ENCODE peak calls at places on chromosomes 12 and 14, in seven cellular contexts. H, E, T, P, V, K and A are unnamed samples.

GRCh38 chr14:37056473-37056872 is 115.9 kb downstream of the SLC25A21 start:
- DNase-seq in H (no peak), E (no peak), T (no peak), P (no peak), V (no peak), K (peak), A (no peak)

GRCh38 chr14:103828315-103828967 is 18.9 kb downstream of the PPP1R13B start:
- DNase-seq in H (no peak), E (no peak), T (no peak), P (no peak), V (no peak), K (no peak), A (no peak)

GRCh38 chr12:6538420-6539275 is 4.3 kb downstream of the GAPDH start:
- DNase-seq in H (no peak), E (no peak), T (no peak), P (no peak), V (no peak), K (peak), A (no peak)

GRCh38 chr14:75249958-75250336 is 28.7 kb upstream of the FOS start:
- DNase-seq in H (no peak), E (no peak), T (no peak), P (no peak), V (no peak), K (no peak), A (no peak)

GRCh38 chr14:104130974-104131651 is 7.3 kb upstream of the KIF26A start:
- DNase-seq in H (peak), E (peak), T (peak), P (no peak), V (peak), K (peak), A (peak)

GRCh38 chr14:25006961-25007795 is 42.8 kb downstream of the STXBP6 start:
- DNase-seq in H (no peak), E (no peak), T (no peak), P (no peak), V (peak), K (peak), A (no peak)

GRCh38 chr12:68796399-68796798 is 11.6 kb upstream of the MDM2 start:
- DNase-seq in H (no peak), E (no peak), T (no peak), P (no peak), V (no peak), K (no peak), A (no peak)

GRCh38 chr12:132074216-132074615 is 69.9 kb downstream of the DDX51 start:
- DNase-seq in H (no peak), E (no peak), T (no peak), P (no peak), V (no peak), K (no peak), A (no peak)

GRCh38 chr12:85440273-85440672 is 160.3 kb downstream of the ALX1 start:
- DNase-seq in H (no peak), E (no peak), T (no peak), P (no peak), V (no peak), K (no peak), A (no peak)

GRCh38 chr12:85445060-85445938 is 165.3 kb downstream of the ALX1 start:
- DNase-seq in H (no peak), E (no peak), T (no peak), P (no peak), V (no peak), K (no peak), A (no peak)

GRCh38 chr12:85441025-85441424 is 161.0 kb downstream of the ALX1 start:
- DNase-seq in H (no peak), E (no peak), T (no peak), P (no peak), V (no peak), K (no peak), A (no peak)

GRCh38 chr12:85441740-85442139 is 161.7 kb downstream of the ALX1 start:
- DNase-seq in H (no peak), E (no peak), T (no peak), P (no peak), V (peak), K (peak), A (no peak)
- TF ChIP-seq CTCF in H (no peak), E (no peak), T (no peak), P (no peak), V (peak), K (peak), A (no peak)

GRCh38 chr12:55112378-55112777 is 13.8 kb upstream of the OR9K2 start:
- DNase-seq in H (no peak), E (no peak), T (no peak), P (no peak), V (no peak), K (no peak), A (no peak)
- TF ChIP-seq CTCF in H (no peak), E (no peak), T (no peak), P (no peak), V (no peak), K (no peak), A (no peak)

GRCh38 chr14:69877492-69877891 is 1.7 kb upstream of the SMOC1 start:
- DNase-seq in H (no peak), E (no peak), T (no peak), P (no peak), V (no peak), K (no peak), A (no peak)
- TF ChIP-seq CTCF in H (peak), E (peak), T (no peak), P (peak), V (peak), K (peak), A (peak)

GRCh38 chr12:54830199-54830598 is 24.1 kb upstream of the MUCL1 start:
- DNase-seq in H (no peak), E (no peak), T (no peak), P (no peak), V (no peak), K (no peak), A (no peak)

GRCh38 chr12:54821676-54822075 is 32.6 kb upstream of the MUCL1 start:
- DNase-seq in H (no peak), E (no peak), T (no peak), P (no peak), V (no peak), K (no peak), A (no peak)

DNA sequence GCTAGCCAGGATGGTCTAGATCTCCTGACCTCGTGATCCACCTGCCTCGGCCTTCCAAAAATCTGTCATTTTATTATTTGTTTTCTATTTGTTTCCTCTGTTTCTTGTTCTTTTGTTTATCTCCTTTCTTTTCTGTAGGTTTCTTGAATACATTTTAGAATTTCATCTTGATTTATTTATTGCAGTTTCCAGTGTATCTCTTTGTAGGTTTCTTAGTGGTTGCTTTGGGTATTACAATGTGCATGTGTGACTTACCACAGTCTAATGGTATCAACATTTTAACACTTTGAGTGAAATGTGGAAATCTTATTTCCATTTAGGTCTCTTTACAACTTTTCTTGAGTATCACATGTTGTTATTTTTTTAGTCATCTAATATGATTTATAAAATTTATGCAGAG is 29.9 kb upstream of the MUCL1 start:
- DNase-seq in H (no peak), E (no peak), T (no peak), P (no peak), V (no peak), K (no peak), A (no peak)
- TF ChIP-seq CTCF in H (no peak), E (no peak), T (no peak), P (no peak), V (peak), K (no peak), A (no peak)

GRCh38 chr14:74211945-74212580 is 27.2 kb upstream of the VSX2 start:
- DNase-seq in H (no peak), E (no peak), T (no peak), P (no peak), V (no peak), K (no peak), A (no peak)

GRCh38 chr14:74204481-74204880 is 34.8 kb upstream of the VSX2 start:
- DNase-seq in H (no peak), E (no peak), T (no peak), P (no peak), V (no peak), K (no peak), A (no peak)

GRCh38 chr14:74202113-74202512 is 37.1 kb upstream of the VSX2 start:
- DNase-seq in H (no peak), E (no peak), T (no peak), P (no peak), V (no peak), K (no peak), A (no peak)

GRCh38 chr14:74203546-74203945 is 35.7 kb upstream of the VSX2 start:
- DNase-seq in H (no peak), E (no peak), T (no peak), P (no peak), V (no peak), K (no peak), A (no peak)

GRCh38 chr14:74207943-74208342 is 31.3 kb upstream of the VSX2 start:
- DNase-seq in H (no peak), E (no peak), T (no peak), P (no peak), V (no peak), K (no peak), A (no peak)
- TF ChIP-seq CTCF in H (no peak), E (no peak), T (no peak), P (no peak), V (no peak), K (no peak), A (no peak)

DNA sequence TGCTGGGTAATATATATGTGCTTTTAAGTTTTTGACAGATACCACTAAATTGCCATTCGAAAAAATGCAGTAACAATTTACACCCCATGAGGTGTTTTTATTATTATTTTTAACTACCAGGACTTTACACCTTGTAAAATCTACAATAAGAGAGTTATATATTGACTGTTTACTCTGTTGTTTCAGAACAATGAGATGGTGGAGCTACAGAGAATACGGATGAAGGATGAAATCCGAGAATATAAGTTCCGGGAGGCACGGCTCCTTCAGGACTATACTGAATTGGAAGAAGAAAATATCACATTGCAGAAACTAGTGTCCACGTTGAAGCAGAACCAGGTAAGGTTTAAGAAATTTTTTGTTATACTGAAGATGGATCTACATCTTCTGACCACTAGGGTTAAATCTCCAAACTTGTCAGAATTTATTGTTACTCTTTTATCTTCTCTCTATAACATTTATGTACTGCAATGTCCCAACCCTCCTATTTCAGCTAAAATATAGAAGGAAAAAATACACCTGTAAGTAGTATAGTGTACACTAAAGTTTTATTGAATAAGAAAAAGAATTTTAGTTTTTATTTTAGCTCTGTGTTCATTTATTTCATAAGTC is 105.4 kb upstream of the FGD4 start:
- DNase-seq in H (no peak), E (no peak), T (no peak), P (no peak), V (no peak), K (no peak), A (no peak)
- TF ChIP-seq CTCF in H (no peak), E (no peak), T (no peak), P (no peak), V (no peak), K (no peak), A (peak)